ENCODE peak calls at places on chromosomes 1 and 21, in seven cellular contexts. H is IMR-90, U is mesendoderm, S is H9, F is neuronal stem cell, E is mesenchymal stem cell, R is H1. D is an unnamed sample.

GRCh38 chr1:2231667-2232254 is 3.6 kb downstream of the SKI start:
- DNase-seq in F (no peak), H (peak; percentile 81), R (no peak), U (no peak), S (peak; percentile 71), E (peak; percentile 83), D (peak; percentile 77)

GRCh38 chr1:33714421-33714820 is 149.5 kb upstream of the HMGB4 start:
- DNase-seq in U (no peak), S (no peak), F (no peak), E (no peak), H (no peak), R (no peak), D (no peak)

GRCh38 chr1:226452981-226453380 is 45.1 kb upstream of the PARP1 start:
- DNase-seq in H (no peak), E (no peak), S (no peak), R (no peak), F (no peak), U (no peak), D (no peak)

GRCh38 chr21:45226540-45227326 is 61.0 kb downstream of the POFUT2 start:
- DNase-seq in R (no peak), U (no peak), F (no peak), E (peak; percentile 19), S (no peak), H (peak; percentile 44), D (no peak)

GRCh38 chr1:47575855-47576757 is 138.3 kb downstream of the FOXD2 start:
- DNase-seq in S (no peak), F (no peak), U (peak; percentile 80), R (no peak), E (peak; percentile 56), H (peak; percentile 56), D (no peak)

GRCh38 chr1:161185732-161186311 is 8.5 kb upstream of the B4GALT3 start:
- DNase-seq in F (no peak), H (no peak), S (no peak), E (no peak), R (no peak), U (no peak), D (no peak)

GRCh38 chr1:176998396-176998795 is 166.1 kb downstream of the ASTN1 start:
- DNase-seq in H (no peak), R (no peak), F (no peak), S (no peak), U (no peak), E (no peak), D (no peak)

GRCh38 chr1:156913809-156914387 is 6.5 kb upstream of the LRRC71 start:
- DNase-seq in E (no peak), H (no peak), R (no peak), F (no peak), S (no peak), U (no peak), D (no peak)

GRCh38 chr1:150511551-150511950 is 3.6 kb downstream of the ECM1 start:
- DNase-seq in F (no peak), H (no peak), S (no peak), R (no peak), E (no peak), U (no peak), D (no peak)

GRCh38 chr1:101238041-101238515 is 1.3 kb downstream of the S1PR1 start:
- DNase-seq in F (no peak), S (no peak), E (no peak), U (no peak), H (no peak), R (no peak), D (no peak)

GRCh38 chr1:116164056-116164889 is 53.1 kb downstream of the MAB21L3 start:
- DNase-seq in R (no peak), U (no peak), E (peak; percentile 8), H (no peak), F (no peak), S (no peak), D (no peak)

GRCh38 chr1:240487493-240487892 is 124.5 kb downstream of the GREM2 start:
- DNase-seq in F (no peak), R (no peak), U (no peak), S (no peak), E (no peak), H (no peak), D (no peak)

GRCh38 chr21:46274797-46275390 is 10.5 kb downstream of the MCM3AP start:
- DNase-seq in S (no peak), E (no peak), F (no peak), H (no peak), R (no peak), U (no peak), D (no peak)

GRCh38 chr1:234969630-234970370 is 158.8 kb downstream of the TOMM20 start:
- DNase-seq in F (no peak), E (peak; percentile 94), S (peak; percentile 80), H (peak; percentile 92), R (no peak), U (peak; percentile 68), D (peak; percentile 73)

GRCh38 chr1:99507906-99508732 is 137.8 kb upstream of the PALMD start:
- DNase-seq in H (no peak), U (no peak), S (no peak), E (no peak), F (no peak), R (no peak), D (no peak)

GRCh38 chr1:153526132-153526543 is 9.7 kb downstream of the S100A6 start:
- DNase-seq in U (no peak), E (no peak), H (no peak), S (no peak), R (no peak), F (no peak), D (no peak)

GRCh38 chr1:13593511-13594131 is 10.0 kb downstream of the PDPN start:
- DNase-seq in R (no peak), F (no peak), E (peak; percentile 96), H (peak; percentile 36), S (peak; percentile 43), U (peak; percentile 83), D (no peak)

GRCh38 chr1:204203206-204203767 is 7.0 kb upstream of the KISS1 start:
- DNase-seq in S (no peak), E (no peak), F (no peak), H (no peak), U (peak; percentile 73), R (no peak), D (peak; percentile 78)

GRCh38 chr1:84644472-84644871 is 45.8 kb downstream of the SSX2IP start:
- DNase-seq in E (no peak), F (no peak), H (no peak), U (no peak), S (no peak), R (no peak), D (no peak)

GRCh38 chr1:229007701-229008100 is 263.2 kb upstream of the RAB4A start:
- DNase-seq in F (no peak), S (no peak), H (no peak), R (no peak), U (no peak), E (no peak), D (peak; percentile 96)

GRCh38 chr1:97844552-97845089 is 76.2 kb downstream of the DPYD start:
- DNase-seq in E (no peak), H (no peak), F (no peak), S (no peak), U (no peak), R (no peak), D (no peak)

GRCh38 chr1:234062166-234062565 is 157.7 kb downstream of the SLC35F3 start:
- DNase-seq in H (no peak), R (no peak), U (no peak), F (no peak), S (no peak), E (no peak), D (no peak)

GRCh38 chr1:109620396-109620817 is 770 bp downstream of the AMPD2 start:
- DNase-seq in R (no peak), H (peak; percentile 62), U (peak; percentile 67), F (no peak), S (peak; percentile 49), E (peak; percentile 85), D (peak; percentile 31)

GRCh38 chr1:218435528-218435927 is 90.4 kb downstream of the TGFB2 start:
- DNase-seq in R (no peak), S (no peak), H (no peak), E (no peak), F (no peak), U (no peak), D (no peak)

GRCh38 chr1:244214009-244214967 is 163.2 kb downstream of the ZBTB18 start:
- DNase-seq in R (peak; percentile 36), F (no peak), U (peak; percentile 85), E (peak; percentile 91), S (peak; percentile 79), H (peak; percentile 98), D (peak; percentile 27)

GRCh38 chr1:7284839-7285435 is 486.2 kb upstream of the VAMP3 start:
- DNase-seq in E (no peak), F (no peak), U (no peak), H (peak; percentile 59), R (no peak), S (no peak), D (no peak)

DNA sequence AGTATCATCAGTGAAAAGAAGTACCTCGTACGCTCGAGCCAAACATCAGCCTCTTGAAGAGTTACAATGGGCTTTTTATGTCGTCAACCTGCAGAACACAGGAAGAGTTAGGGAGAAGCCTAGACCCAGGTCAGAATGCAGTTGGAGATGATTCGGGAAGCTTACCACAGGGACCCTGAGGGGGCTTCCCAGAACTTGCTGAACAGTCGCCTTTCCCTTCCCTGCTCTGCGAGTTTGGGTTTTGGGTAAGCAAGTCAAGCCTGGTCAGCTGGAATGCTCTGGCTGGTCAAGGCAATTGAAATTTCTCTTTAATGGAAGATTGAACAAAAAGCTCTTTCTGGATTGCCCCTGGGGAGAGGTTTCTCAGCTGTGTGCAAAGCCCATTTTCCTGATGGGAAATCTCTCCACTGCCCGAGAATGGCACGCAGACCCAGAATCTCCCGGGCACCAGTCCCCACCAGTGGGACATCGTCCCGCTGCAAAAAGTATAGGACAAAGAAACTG is 263.6 kb upstream of the TMEM51 start:
- DNase-seq in S (no peak), U (no peak), R (no peak), H (no peak), E (no peak), F (no peak), D (no peak)
- H3K18ac ChIP-seq in S (no peak overlapping the region), U (no peak overlapping the region), R (no peak overlapping the region), H (no peak overlapping the region), E (no peak overlapping the region), F (no peak overlapping the region), D (no peak overlapping the region)

GRCh38 chr1:20278692-20279130 is 12.0 kb upstream of the VWA5B1 start:
- DNase-seq in S (peak; percentile 66), U (peak; percentile 88), F (peak; percentile 36), R (no peak), H (no peak), E (no peak), D (no peak)
- H2BK120ac ChIP-seq in S (no peak overlapping the region), U (no peak overlapping the region), F (no peak overlapping the region), R (no peak overlapping the region), H (no peak overlapping the region), E (no peak overlapping the region), D (no peak overlapping the region)

DNA sequence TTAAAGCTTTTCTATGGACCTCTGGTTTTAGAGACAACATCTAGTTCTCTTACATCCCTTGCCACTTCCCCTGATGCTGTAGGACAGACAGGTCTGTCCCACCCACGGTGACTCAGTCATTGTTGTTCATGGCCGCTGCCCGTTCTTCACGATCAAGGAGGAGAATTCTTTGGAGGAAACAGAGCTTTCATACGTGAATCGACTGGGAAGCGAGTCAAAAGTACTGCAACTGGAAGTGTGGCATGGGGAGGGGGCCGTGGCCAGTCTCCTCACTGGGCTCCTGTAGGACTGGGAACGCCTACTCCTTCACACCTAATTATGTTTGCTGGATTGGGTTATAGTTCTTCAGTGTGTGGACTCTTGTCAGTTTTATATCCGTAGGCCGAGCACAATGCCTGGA is 4.4 kb upstream of the SLC37A1 start:
- DNase-seq in U (no peak), E (no peak), F (no peak), R (no peak), H (no peak), S (no peak), D (no peak)
- H3K18ac ChIP-seq in U (no peak overlapping the region), E (no peak overlapping the region), F (no peak overlapping the region), R (no peak overlapping the region), H (no peak overlapping the region), S (peak overlapping the region; percentile 36), D (no peak overlapping the region)

GRCh38 chr1:9440763-9441194 is 98.5 kb upstream of the SLC25A33 start:
- DNase-seq in H (no peak), R (no peak), E (no peak), S (no peak), U (no peak), F (no peak), D (no peak)
- H2BK120ac ChIP-seq in H (no peak overlapping the region), R (no peak overlapping the region), E (no peak overlapping the region), S (no peak overlapping the region), U (no peak overlapping the region), F (no peak overlapping the region), D (peak overlapping the region; percentile 96)

D was measured in trophoblast cell.